ENCODE peak calls at places on chromosomes 11 and 22, in four cellular contexts. U is anterior cingulate cortex, O is neuronal stem cell, I is T-helper 1 cell. W is an unnamed sample.

GRCh38 chr11:119084663-119085522 is at the start of gene HMBS:
- DNase-seq in I (peak), U (peak), O (peak), W (peak)

GRCh38 chr11:124198852-124199389 is 15.8 kb downstream of the OR10D3 start:
- DNase-seq in U (no peak), O (no peak), I (no peak), W (no peak)

GRCh38 chr11:117045196-117045595 is 53.0 kb downstream of the SIK3 start:
- DNase-seq in O (no peak), U (no peak), I (no peak), W (no peak)

GRCh38 chr11:122808494-122808893 is 29.8 kb upstream of the CRTAM start:
- DNase-seq in U (no peak), I (no peak), O (no peak), W (no peak)

GRCh38 chr11:119416606-119417580 is 6.1 kb downstream of the THY1 start:
- DNase-seq in I (no peak), O (no peak), U (no peak), W (no peak)

GRCh38 chr22:44003776-44004460 is 20.2 kb upstream of the PARVB start:
- DNase-seq in I (no peak), O (no peak), U (no peak), W (no peak)

GRCh38 chr11:104765401-104765800 is 132.9 kb downstream of the CASP12 start:
- DNase-seq in I (no peak), U (no peak), O (no peak), W (no peak)

GRCh38 chr11:67406969-67407699 is 3.3 kb downstream of the TBC1D10C start:
- DNase-seq in O (no peak), U (no peak), I (no peak), W (peak)

GRCh38 chr11:93541884-93542752 is 1.1 kb downstream of the SMCO4 start:
- DNase-seq in I (peak), O (no peak), U (no peak), W (no peak)

GRCh38 chr22:20998411-20999336 is 3.2 kb downstream of the THAP7 start:
- DNase-seq in U (no peak), I (no peak), O (no peak), W (no peak)

GRCh38 chr22:19942886-19943664 is 1.5 kb upstream of the TXNRD2 start:
- DNase-seq in O (no peak), I (no peak), U (no peak), W (no peak)

GRCh38 chr11:85827768-85828639 is 17.1 kb upstream of the SYTL2 start:
- DNase-seq in O (no peak), U (no peak), I (no peak), W (no peak)

GRCh38 chr11:97972731-97973130 is 1048.0 kb upstream of the CNTN5 start:
- DNase-seq in O (no peak), U (no peak), I (no peak), W (no peak)

GRCh38 chr22:47036352-47036751 is 273.9 kb downstream of the TBC1D22A start:
- DNase-seq in U (no peak), O (no peak), I (no peak), W (no peak)

GRCh38 chr11:10693509-10694071 is at the start of gene IRAG1:
- DNase-seq in I (no peak), U (no peak), O (no peak), W (no peak)

GRCh38 chr11:61141601-61142028 is 19.6 kb downstream of the VPS37C start:
- DNase-seq in I (no peak), O (no peak), U (no peak), W (peak)

GRCh38 chr22:35392357-35392756 is 7.6 kb upstream of the MCM5 start:
- DNase-seq in U (no peak), O (no peak), I (no peak), W (no peak)

GRCh38 chr22:20509344-20510047 is 2.1 kb downstream of the MED15 start:
- DNase-seq in O (no peak), U (no peak), I (peak), W (no peak)